ENCODE peak calls at places on chromosomes 12 and 14, in five cellular contexts. A, K, P, I and R are unnamed samples.

GRCh38 chr12:53197011-53197640 is 9.9 kb downstream of the ITGB7 start:
- DNase-seq in P (no peak), K (no peak), I (no peak), A (no peak), R (no peak)

GRCh38 chr12:24661657-24662096 is 287.2 kb downstream of the BCAT1 start:
- DNase-seq in A (no peak), P (no peak), K (peak), I (peak), R (peak)

GRCh38 chr12:109513977-109514376 is 36.5 kb downstream of the UBE3B start:
- DNase-seq in K (peak), P (no peak), A (no peak), I (no peak), R (no peak)

GRCh38 chr12:32139064-32139421 is 32.4 kb downstream of the BICD1 start:
- DNase-seq in P (no peak), K (peak), I (peak), A (no peak), R (no peak)

GRCh38 chr12:41122894-41123293 is 65.2 kb upstream of the PDZRN4 start:
- DNase-seq in I (no peak), A (peak), P (no peak), K (no peak), R (no peak)

GRCh38 chr12:71107976-71108749 is 49.6 kb downstream of the TSPAN8 start:
- DNase-seq in P (no peak), K (no peak), I (no peak), A (peak), R (no peak)

GRCh38 chr14:90398315-90398811 is 1.5 kb downstream of the CALM1 start:
- DNase-seq in P (no peak), I (peak), K (no peak), A (peak), R (peak)

GRCh38 chr14:50335389-50335788 is 23.3 kb downstream of the DMAC2L start:
- DNase-seq in I (peak), P (peak), A (peak), K (peak), R (peak)

GRCh38 chr12:124928912-124929530 is 14.6 kb upstream of the UBC start:
- DNase-seq in K (no peak), P (no peak), A (no peak), I (no peak), R (peak)

GRCh38 chr14:51176819-51177218 is 63.2 kb upstream of the TMX1 start:
- DNase-seq in I (no peak), A (no peak), K (no peak), P (no peak), R (no peak)

GRCh38 chr14:47549886-47550285 is 125.5 kb downstream of the MDGA2 start:
- DNase-seq in K (no peak), P (no peak), I (no peak), A (no peak), R (no peak)

GRCh38 chr12:31521972-31522371 is 69.0 kb downstream of the DENND5B start:
- DNase-seq in K (peak), A (no peak), I (peak), P (no peak), R (no peak)

GRCh38 chr12:56317675-56318074 is 1.9 kb upstream of the CNPY2 start:
- DNase-seq in K (no peak), I (no peak), A (no peak), P (no peak), R (no peak)

GRCh38 chr12:127280393-127281275 is 986.3 kb upstream of the TMEM132C start:
- DNase-seq in P (no peak), K (no peak), A (no peak), I (no peak), R (peak)

GRCh38 chr12:23536293-23536692 is 413.2 kb downstream of the SOX5 start:
- DNase-seq in A (no peak), P (no peak), I (no peak), K (no peak), R (no peak)

GRCh38 chr12:21678959-21679358 is 21.3 kb upstream of the LDHB start:
- DNase-seq in I (no peak), P (no peak), A (no peak), K (no peak), R (no peak)

GRCh38 chr12:39752482-39753147 is 133.0 kb upstream of the ABCD2 start:
- DNase-seq in P (no peak), K (no peak), I (no peak), A (no peak), R (no peak)

GRCh38 chr14:97198813-97199212 is 401.6 kb downstream of the VRK1 start:
- DNase-seq in A (no peak), I (no peak), K (no peak), P (no peak), R (no peak)

GRCh38 chr12:52230364-52231281 is 2.4 kb upstream of the KRT7 start:
- DNase-seq in I (peak), K (peak), P (peak), A (no peak), R (no peak)

GRCh38 chr14:68000516-68000915 is 180.9 kb downstream of the RAD51B start:
- DNase-seq in K (no peak), P (no peak), A (no peak), I (no peak), R (no peak)

GRCh38 chr12:25152055-25152454 is 42.9 kb downstream of the DNAI7 start:
- DNase-seq in I (no peak), P (no peak), A (no peak), K (no peak), R (no peak)

GRCh38 chr14:22926316-22926715 is 2.9 kb downstream of the PRMT5 start:
- DNase-seq in K (peak), I (peak), A (no peak), P (peak), R (no peak)

GRCh38 chr12:47156167-47156736 is 76.5 kb upstream of the AMIGO2 start:
- DNase-seq in I (peak), A (peak), K (peak), P (peak), R (peak)

GRCh38 chr14:72513994-72514659 is 379.8 kb downstream of the DPF3 start:
- DNase-seq in I (peak), A (no peak), P (peak), K (peak), R (no peak)

GRCh38 chr14:103483600-103483999 is 39.0 kb downstream of the CKB start:
- DNase-seq in P (peak), A (peak), I (peak), K (peak), R (no peak)

GRCh38 chr12:132282950-132283771 is 46.2 kb downstream of the GALNT9 start:
- DNase-seq in A (no peak), I (no peak), K (no peak), P (no peak), R (no peak)

GRCh38 chr12:124387510-124387855 is 92.6 kb downstream of the RFLNA start:
- DNase-seq in I (peak), P (no peak), K (no peak), A (no peak), R (no peak)

GRCh38 chr12:15693233-15693911 is 95.8 kb downstream of the EPS8 start:
- DNase-seq in A (no peak), I (peak), K (peak), P (peak), R (no peak)

GRCh38 chr12:125552223-125552747 is 487.1 kb downstream of the AACS start:
- DNase-seq in K (no peak), I (no peak), A (no peak), P (no peak), R (no peak)

GRCh38 chr14:87049886-87050820 is 942.8 kb downstream of the GALC start:
- DNase-seq in I (peak), K (peak), P (peak), A (no peak), R (no peak)

GRCh38 chr12:38813930-38814329 is 91.5 kb downstream of the CPNE8 start:
- DNase-seq in K (no peak), I (no peak), A (no peak), P (no peak), R (no peak)

GRCh38 chr12:92602476-92602875 is 100.3 kb upstream of the PLEKHG7 start:
- DNase-seq in I (peak), A (no peak), K (peak), P (peak), R (no peak)

GRCh38 chr12:78290606-78291345 is 460.1 kb downstream of the NAV3 start:
- DNase-seq in K (peak), A (no peak), I (peak), P (peak), R (no peak)

GRCh38 chr14:78512021-78512420 is 341.8 kb downstream of the NRXN3 start:
- DNase-seq in K (no peak), I (no peak), A (no peak), P (no peak), R (no peak)

GRCh38 chr14:70822706-70823185 is 13.4 kb upstream of the MAP3K9 start:
- DNase-seq in I (peak), P (no peak), A (peak), K (peak), R (peak)

GRCh38 chr12:76685246-76685678 is 78.7 kb upstream of the ZDHHC17 start:
- DNase-seq in I (peak), K (peak), P (peak), A (no peak), R (peak)